ENCODE peak calls at places on chromosome 1, in nine cellular contexts. One of them, this sample, is unnamed.

GRCh38 chr1:153611024-153611352 is 1.9 kb downstream of the S100A16 start:
- DNase-seq in hypothalamus: no peak
- DNase-seq in nucleus accumbens: no peak
- DNase-seq in KBM-7: no peak
- DNase-seq in GM23248: peak; percentile 84
- DNase-seq in lower lobe of right lung: no peak
- DNase-seq in stimulated activated CD8-positive, alpha-beta memory T cell treated with anti-CD3 and anti-CD28 coated beads, Interleukin-7, amount 100 ng/mL, for 24 hours: no peak
- DNase-seq in effector CD4-positive, alpha-beta T cell: no peak
- DNase-seq in ACHN: no peak
- DNase-seq in this sample: no peak

GRCh38 chr1:62040973-62041372 is 153.7 kb upstream of the L1TD1 start:
- DNase-seq in lower lobe of right lung: no peak
- DNase-seq in effector CD4-positive, alpha-beta T cell: no peak
- DNase-seq in KBM-7: no peak
- DNase-seq in ACHN: no peak
- DNase-seq in hypothalamus: no peak
- DNase-seq in stimulated activated CD8-positive, alpha-beta memory T cell treated with anti-CD3 and anti-CD28 coated beads, Interleukin-7, amount 100 ng/mL, for 24 hours: no peak
- DNase-seq in GM23248: no peak
- DNase-seq in nucleus accumbens: no peak
- DNase-seq in this sample: no peak

GRCh38 chr1:193806079-193807048 is 620.0 kb upstream of the B3GALT2 start:
- DNase-seq in KBM-7: no peak
- DNase-seq in nucleus accumbens: no peak
- DNase-seq in effector CD4-positive, alpha-beta T cell: no peak
- DNase-seq in lower lobe of right lung: no peak
- DNase-seq in stimulated activated CD8-positive, alpha-beta memory T cell treated with anti-CD3 and anti-CD28 coated beads, Interleukin-7, amount 100 ng/mL, for 24 hours: no peak
- DNase-seq in GM23248: no peak
- DNase-seq in hypothalamus: no peak
- DNase-seq in ACHN: no peak
- DNase-seq in this sample: no peak

GRCh38 chr1:9167638-9168037 is 38.7 kb upstream of the GPR157 start:
- DNase-seq in GM23248: no peak
- DNase-seq in KBM-7: no peak
- DNase-seq in lower lobe of right lung: no peak
- DNase-seq in effector CD4-positive, alpha-beta T cell: no peak
- DNase-seq in nucleus accumbens: no peak
- DNase-seq in ACHN: no peak
- DNase-seq in hypothalamus: no peak
- DNase-seq in stimulated activated CD8-positive, alpha-beta memory T cell treated with anti-CD3 and anti-CD28 coated beads, Interleukin-7, amount 100 ng/mL, for 24 hours: no peak
- DNase-seq in this sample: no peak

GRCh38 chr1:206606867-206607266 is 5.4 kb downstream of the EIF2D start:
- DNase-seq in hypothalamus: no peak
- DNase-seq in stimulated activated CD8-positive, alpha-beta memory T cell treated with anti-CD3 and anti-CD28 coated beads, Interleukin-7, amount 100 ng/mL, for 24 hours: no peak
- DNase-seq in effector CD4-positive, alpha-beta T cell: no peak
- DNase-seq in GM23248: peak; percentile 61
- DNase-seq in lower lobe of right lung: no peak
- DNase-seq in KBM-7: peak; percentile 64
- DNase-seq in ACHN: peak; percentile 66
- DNase-seq in nucleus accumbens: no peak
- DNase-seq in this sample: no peak

GRCh38 chr1:6098303-6099215 is 52.9 kb downstream of the KCNAB2 start:
- DNase-seq in effector CD4-positive, alpha-beta T cell: no peak
- DNase-seq in ACHN: no peak
- DNase-seq in hypothalamus: no peak
- DNase-seq in nucleus accumbens: no peak
- DNase-seq in GM23248: peak; percentile 90
- DNase-seq in lower lobe of right lung: peak; percentile 28
- DNase-seq in stimulated activated CD8-positive, alpha-beta memory T cell treated with anti-CD3 and anti-CD28 coated beads, Interleukin-7, amount 100 ng/mL, for 24 hours: no peak
- DNase-seq in KBM-7: no peak
- DNase-seq in this sample: no peak

GRCh38 chr1:160550572-160551034 is 27.5 kb upstream of the SLAMF6 start:
- DNase-seq in nucleus accumbens: no peak
- DNase-seq in ACHN: no peak
- DNase-seq in KBM-7: no peak
- DNase-seq in GM23248: no peak
- DNase-seq in hypothalamus: no peak
- DNase-seq in lower lobe of right lung: peak; percentile 62
- DNase-seq in stimulated activated CD8-positive, alpha-beta memory T cell treated with anti-CD3 and anti-CD28 coated beads, Interleukin-7, amount 100 ng/mL, for 24 hours: peak; percentile 30
- DNase-seq in effector CD4-positive, alpha-beta T cell: peak; percentile 35
- DNase-seq in this sample: peak; percentile 49

GRCh38 chr1:68819190-68819829 is 322.4 kb upstream of the DEPDC1 start:
- DNase-seq in lower lobe of right lung: no peak
- DNase-seq in effector CD4-positive, alpha-beta T cell: no peak
- DNase-seq in nucleus accumbens: no peak
- DNase-seq in ACHN: peak; percentile 42
- DNase-seq in hypothalamus: no peak
- DNase-seq in GM23248: peak; percentile 37
- DNase-seq in stimulated activated CD8-positive, alpha-beta memory T cell treated with anti-CD3 and anti-CD28 coated beads, Interleukin-7, amount 100 ng/mL, for 24 hours: no peak
- DNase-seq in KBM-7: peak; percentile 6
- DNase-seq in this sample: no peak

GRCh38 chr1:151311589-151312331 is 15.5 kb downstream of the PI4KB start:
- DNase-seq in KBM-7: peak; percentile 21
- DNase-seq in hypothalamus: no peak
- DNase-seq in stimulated activated CD8-positive, alpha-beta memory T cell treated with anti-CD3 and anti-CD28 coated beads, Interleukin-7, amount 100 ng/mL, for 24 hours: peak; percentile 65
- DNase-seq in ACHN: peak; percentile 99
- DNase-seq in effector CD4-positive, alpha-beta T cell: peak; percentile 41
- DNase-seq in lower lobe of right lung: peak; percentile 54
- DNase-seq in nucleus accumbens: peak; percentile 47
- DNase-seq in GM23248: peak; percentile 100
- DNase-seq in this sample: peak; percentile 85

GRCh38 chr1:217435159-217435558 is 195.7 kb downstream of the GPATCH2 start:
- DNase-seq in nucleus accumbens: no peak
- DNase-seq in ACHN: no peak
- DNase-seq in KBM-7: no peak
- DNase-seq in lower lobe of right lung: no peak
- DNase-seq in effector CD4-positive, alpha-beta T cell: no peak
- DNase-seq in hypothalamus: no peak
- DNase-seq in stimulated activated CD8-positive, alpha-beta memory T cell treated with anti-CD3 and anti-CD28 coated beads, Interleukin-7, amount 100 ng/mL, for 24 hours: no peak
- DNase-seq in GM23248: no peak
- DNase-seq in this sample: no peak

GRCh38 chr1:233584931-233585330 is 29.0 kb upstream of the KCNK1 start:
- DNase-seq in GM23248: no peak
- DNase-seq in hypothalamus: no peak
- DNase-seq in lower lobe of right lung: no peak
- DNase-seq in effector CD4-positive, alpha-beta T cell: no peak
- DNase-seq in ACHN: no peak
- DNase-seq in nucleus accumbens: no peak
- DNase-seq in stimulated activated CD8-positive, alpha-beta memory T cell treated with anti-CD3 and anti-CD28 coated beads, Interleukin-7, amount 100 ng/mL, for 24 hours: no peak
- DNase-seq in KBM-7: no peak
- DNase-seq in this sample: no peak

GRCh38 chr1:92748138-92748537 is 36.8 kb downstream of the EVI5 start:
- DNase-seq in effector CD4-positive, alpha-beta T cell: no peak
- DNase-seq in KBM-7: no peak
- DNase-seq in hypothalamus: no peak
- DNase-seq in stimulated activated CD8-positive, alpha-beta memory T cell treated with anti-CD3 and anti-CD28 coated beads, Interleukin-7, amount 100 ng/mL, for 24 hours: no peak
- DNase-seq in nucleus accumbens: no peak
- DNase-seq in ACHN: no peak
- DNase-seq in lower lobe of right lung: no peak
- DNase-seq in GM23248: peak; percentile 19
- DNase-seq in this sample: no peak

GRCh38 chr1:21220815-21221214 is 44.1 kb upstream of the EIF4G3 start:
- DNase-seq in GM23248: peak; percentile 40
- DNase-seq in stimulated activated CD8-positive, alpha-beta memory T cell treated with anti-CD3 and anti-CD28 coated beads, Interleukin-7, amount 100 ng/mL, for 24 hours: no peak
- DNase-seq in lower lobe of right lung: no peak
- DNase-seq in nucleus accumbens: no peak
- DNase-seq in hypothalamus: no peak
- DNase-seq in effector CD4-positive, alpha-beta T cell: no peak
- DNase-seq in KBM-7: no peak
- DNase-seq in ACHN: no peak
- DNase-seq in this sample: no peak

GRCh38 chr1:196654271-196654670 is 2.4 kb downstream of the CFH start:
- DNase-seq in KBM-7: no peak
- DNase-seq in nucleus accumbens: no peak
- DNase-seq in GM23248: no peak
- DNase-seq in effector CD4-positive, alpha-beta T cell: no peak
- DNase-seq in ACHN: no peak
- DNase-seq in stimulated activated CD8-positive, alpha-beta memory T cell treated with anti-CD3 and anti-CD28 coated beads, Interleukin-7, amount 100 ng/mL, for 24 hours: no peak
- DNase-seq in hypothalamus: no peak
- DNase-seq in lower lobe of right lung: no peak
- DNase-seq in this sample: no peak

This sample was measured in stimulated activated CD4-positive, alpha-beta T cell treated with anti-CD3 and anti-CD28 coated beads, TNF-alpha, amount 100 ng/mL, for 48 hours.